ENCODE peak calls at places on chromosomes 6 and 20, in seven cellular contexts. C is OCI-LY7, P is HepG2, R is PC-3, A is GM23338, G is hepatocyte, F is neural progenitor cell. E is an unnamed sample.

GRCh38 chr20:13187899-13188298 is 33.2 kb upstream of the ISM1 start:
- DNase-seq in C (no peak), A (no peak), P (no peak), F (no peak), R (no peak), G (no peak), E (no peak)

GRCh38 chr6:140784573-140784972 is 1348.2 kb upstream of the GJE1 start:
- DNase-seq in A (no peak), R (peak; percentile 35), C (no peak), P (no peak), F (no peak), G (no peak), E (peak; percentile 30)

GRCh38 chr20:4817230-4817671 is 95.5 kb downstream of the PRND start:
- DNase-seq in R (peak; percentile 84), G (no peak), C (no peak), A (no peak), P (peak; percentile 35), F (no peak), E (peak; percentile 44)

GRCh38 chr20:4174909-4175308 is 159.6 kb upstream of the RNF24 start:
- DNase-seq in P (no peak), G (no peak), F (no peak), R (no peak), A (no peak), C (no peak), E (no peak)

GRCh38 chr6:47478233-47479155 is 905 bp downstream of the CD2AP start:
- DNase-seq in P (peak; percentile 43), A (peak; percentile 63), G (peak; percentile 38), F (peak; percentile 38), C (peak; percentile 42), R (peak; percentile 34), E (no peak)

GRCh38 chr6:157706883-157707282 is 116.2 kb upstream of the SNX9 start:
- DNase-seq in C (no peak), A (no peak), P (no peak), R (no peak), G (no peak), F (no peak), E (no peak)

GRCh38 chr20:51937780-51938179 is 135.5 kb upstream of the SALL4 start:
- DNase-seq in A (no peak), C (no peak), P (no peak), F (no peak), R (no peak), G (no peak), E (no peak)

GRCh38 chr6:152595507-152595906 is 41.7 kb downstream of the SYNE1 start:
- DNase-seq in R (peak; percentile 23), P (peak; percentile 16), F (peak; percentile 6), C (peak; percentile 8), G (peak; percentile 21), A (peak; percentile 51), E (no peak)

GRCh38 chr20:11034025-11034424 is 360.2 kb upstream of the JAG1 start:
- DNase-seq in C (no peak), G (no peak), P (no peak), R (no peak), A (no peak), F (no peak), E (no peak)

GRCh38 chr6:82924799-82925535 is 140.7 kb downstream of the UBE3D start:
- DNase-seq in F (no peak), A (no peak), R (no peak), P (no peak), G (no peak), C (no peak), E (no peak)

GRCh38 chr6:148090326-148090725 is 252.3 kb upstream of the SASH1 start:
- DNase-seq in P (no peak), G (no peak), F (no peak), A (no peak), R (no peak), C (no peak), E (no peak)

GRCh38 chr6:114119056-114119455 is 148.1 kb upstream of the HDAC2 start:
- DNase-seq in C (no peak), G (no peak), A (no peak), P (no peak), R (no peak), F (no peak), E (no peak)

GRCh38 chr6:149935246-149935645 is 6.6 kb upstream of the ULBP2 start:
- DNase-seq in G (no peak), P (no peak), C (no peak), F (no peak), R (peak; percentile 60), A (no peak), E (no peak)

GRCh38 chr6:112571886-112572285 is 224.8 kb downstream of the RFPL4B start:
- DNase-seq in F (no peak), R (peak; percentile 24), C (no peak), A (no peak), P (no peak), G (no peak), E (peak; percentile 78)

GRCh38 chr20:34941224-34941623 is 14.4 kb downstream of the GSS start:
- DNase-seq in P (no peak), R (no peak), C (no peak), G (no peak), F (no peak), A (no peak), E (no peak)

GRCh38 chr6:157229219-157229607 is 94.1 kb downstream of the TMEM242 start:
- DNase-seq in C (peak; percentile 35), R (no peak), P (no peak), F (no peak), G (no peak), A (peak; percentile 41), E (no peak)

GRCh38 chr20:50149481-50150254 is 3.9 kb downstream of the PEDS1 start:
- DNase-seq in C (no peak), F (no peak), A (no peak), G (no peak), R (no peak), P (no peak), E (peak; percentile 52)
- H3K4me2 ChIP-seq in C (no peak overlapping the region), F (no peak overlapping the region), A (no peak overlapping the region), G (peak overlapping the region; percentile 95), R (peak overlapping the region; percentile 34), P (peak overlapping the region; percentile 5), E (no peak overlapping the region)

GRCh38 chr6:28766426-28766825 is 157.4 kb downstream of the TRIM27 start:
- DNase-seq in C (no peak), G (no peak), A (peak; percentile 67), F (no peak), P (no peak), R (no peak), E (no peak)

GRCh38 chr6:28769626-28770402 is 154.0 kb downstream of the TRIM27 start:
- DNase-seq in A (peak; percentile 61), C (no peak), F (peak; percentile 71), R (peak; percentile 73), G (peak; percentile 58), P (no peak), E (peak; percentile 87)

GRCh38 chr6:28767133-28767532 is 156.7 kb downstream of the TRIM27 start:
- DNase-seq in P (no peak), C (no peak), R (no peak), F (no peak), G (no peak), A (no peak), E (no peak)

GRCh38 chr6:28767691-28768090 is 156.1 kb downstream of the TRIM27 start:
- DNase-seq in F (no peak), G (no peak), R (no peak), C (no peak), P (no peak), A (no peak), E (no peak)

DNA sequence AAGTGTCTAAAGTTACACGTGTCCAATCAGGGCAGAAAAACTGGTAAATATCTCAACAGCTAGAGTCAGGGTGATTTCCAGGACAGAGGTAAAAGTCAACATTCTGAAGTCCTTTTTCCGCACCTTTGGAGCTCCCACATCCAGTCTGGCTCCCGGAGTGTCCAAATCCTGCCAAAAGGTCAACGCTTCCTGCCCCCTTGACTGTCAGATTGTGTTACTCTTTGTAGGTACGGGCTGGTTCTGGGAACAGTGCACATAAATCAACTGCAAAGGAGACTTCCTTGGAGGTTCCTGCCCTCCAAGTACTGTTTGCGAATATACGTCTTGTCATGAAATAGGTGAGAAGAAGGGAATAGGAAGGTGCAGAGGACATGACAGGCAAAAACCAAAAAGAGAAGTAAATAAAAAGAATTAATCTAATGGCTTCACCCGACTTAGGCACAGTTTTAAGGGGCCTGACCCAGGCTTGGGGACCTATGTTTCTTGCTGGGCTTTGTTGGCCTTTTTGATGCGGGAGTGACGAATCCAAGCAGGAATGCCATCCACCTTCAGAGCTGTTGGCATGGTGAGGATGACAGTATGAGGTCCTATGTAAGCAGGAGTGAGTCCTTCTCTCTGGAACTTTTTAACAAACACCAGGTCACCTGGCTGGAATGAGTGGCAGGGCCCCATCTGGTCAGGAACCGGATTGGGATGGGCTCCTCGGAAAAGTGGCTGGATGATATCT is 155.4 kb downstream of the TRIM27 start:
- DNase-seq in G (no peak), F (no peak), P (no peak), A (no peak), R (no peak), C (no peak), E (no peak)
- H3K79me2 ChIP-seq in G (no peaks in the 10 kb centered on the region), F (no peaks in the 10 kb centered on the region), P (no peaks in the 10 kb centered on the region), A (no peaks in the 10 kb centered on the region), R (no peaks in the 10 kb centered on the region), C (no peaks in the 10 kb centered on the region), E (no peaks in the 10 kb centered on the region)

GRCh38 chr6:127282184-127282583 is 15.5 kb downstream of the RNF146 start:
- DNase-seq in C (no peak), R (no peak), F (no peak), G (no peak), A (no peak), P (no peak), E (no peak)

GRCh38 chr6:127277878-127278843 is 11.5 kb downstream of the RNF146 start:
- DNase-seq in F (no peak), A (no peak), P (no peak), G (no peak), R (no peak), C (no peak), E (no peak)

GRCh38 chr6:127276336-127276735 is 9.7 kb downstream of the RNF146 start:
- DNase-seq in F (no peak), A (no peak), G (no peak), R (no peak), C (no peak), P (no peak), E (no peak)

DNA sequence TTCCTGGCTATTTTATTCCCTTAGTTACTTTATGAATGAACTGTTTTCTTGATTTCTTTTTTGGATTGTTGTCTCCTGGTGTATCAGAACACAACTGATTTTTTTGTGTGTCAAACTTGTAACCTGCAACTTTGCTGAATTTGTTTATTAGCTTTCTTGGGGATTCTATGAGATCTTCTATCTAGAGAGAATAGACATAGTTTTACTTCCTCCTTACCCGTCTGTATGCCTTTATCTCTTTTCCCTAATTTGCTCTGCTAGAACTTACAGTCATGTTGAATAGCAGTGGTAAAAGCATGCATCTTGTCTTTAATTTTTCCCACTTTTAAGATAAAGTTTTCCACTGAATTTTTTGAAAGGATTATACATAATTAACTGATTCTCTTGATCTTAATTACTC is 13.2 kb downstream of the RNF146 start:
- DNase-seq in A (no peak), C (no peak), P (no peak), R (no peak), F (no peak), G (no peak), E (no peak)
- H3K4me2 ChIP-seq in A (no peak overlapping the region), C (no peak overlapping the region), P (no peak overlapping the region), R (no peak overlapping the region), F (no peak overlapping the region), G (no peak overlapping the region), E (no peak overlapping the region)

DNA sequence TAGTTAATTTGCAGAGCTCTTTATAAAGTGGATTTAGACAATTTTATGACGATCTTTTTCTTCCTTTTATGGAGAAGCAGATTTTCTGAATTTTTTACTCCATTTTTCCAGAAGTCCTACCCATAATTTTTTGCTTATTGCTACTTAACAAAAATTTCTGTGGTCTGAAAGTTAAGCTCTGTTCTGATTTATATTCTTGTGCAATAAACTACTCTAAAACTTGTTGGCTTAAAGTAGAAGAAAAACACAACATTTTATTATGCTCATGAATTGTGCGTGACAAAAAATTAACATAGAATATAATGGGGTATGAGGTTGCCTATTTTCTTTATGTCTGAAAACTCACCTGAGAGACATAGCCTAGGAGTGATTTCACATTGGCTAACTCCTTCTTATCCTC is 2.6 kb downstream of the DEFB113 start:
- DNase-seq in R (no peak), P (no peak), A (no peak), C (no peak), G (no peak), F (no peak), E (no peak)
- H3K79me2 ChIP-seq in R (no peaks in the 10 kb centered on the region), P (no peaks in the 10 kb centered on the region), A (no peaks in the 10 kb centered on the region), C (no peaks in the 10 kb centered on the region), G (no peaks in the 10 kb centered on the region), F (no peaks in the 10 kb centered on the region), E (no peaks in the 10 kb centered on the region)

E was measured in trophoblast cell.